ENCODE peak calls at places on chromosome 20, in eight cellular contexts. S is mammary epithelial cell, L is fibroblast of lung, A is HCT116, O is MM.1S, E is IMR-90, N is PC-3, H is endodermal cell. K is an unnamed sample. For H3K4me1, the result is how much of the 10 kb centered on the place peaks cover.

GRCh38 chr20:37243076-37243936 is 18.3 kb downstream of the GHRH start:
- DNase-seq in S (no peak), L (no peak), A (no peak), O (no peak), E (no peak), N (no peak), H (peak), K (no peak)

GRCh38 chr20:38434770-38435554 is at the start of gene SNHG17:
- DNase-seq in S (peak), L (peak), A (peak), O (peak), E (peak), N (peak), H (peak), K (peak)

GRCh38 chr20:13898012-13898612 is 92.3 kb downstream of the SEL1L2 start:
- DNase-seq in S (peak), L (no peak), A (peak), O (no peak), E (no peak), N (peak), H (no peak), K (no peak)

GRCh38 chr20:6714202-6714800 is 53.2 kb upstream of the BMP2 start:
- DNase-seq in S (no peak), L (no peak), A (no peak), O (no peak), E (no peak), N (peak), H (no peak), K (no peak)

GRCh38 chr20:11794525-11794924 is 123.2 kb upstream of the BTBD3 start:
- DNase-seq in S (no peak), L (no peak), A (no peak), O (no peak), E (no peak), N (no peak), H (no peak), K (no peak)

GRCh38 chr20:21682576-21682975 is 22.9 kb upstream of the PAX1 start:
- DNase-seq in S (no peak), L (no peak), A (no peak), O (no peak), E (no peak), N (no peak), H (no peak), K (no peak)

GRCh38 chr20:1471242-1471641 is 4.6 kb upstream of the NSFL1C start:
- DNase-seq in S (no peak), L (no peak), A (no peak), O (no peak), E (no peak), N (no peak), H (no peak), K (no peak)

GRCh38 chr20:58797371-58798050 is 53.2 kb downstream of the GNAS-AS1 start:
- DNase-seq in S (no peak), L (no peak), A (no peak), O (no peak), E (no peak), N (no peak), H (no peak), K (no peak)

GRCh38 chr20:47024461-47024937 is 129.9 kb downstream of the EYA2 start:
- DNase-seq in S (no peak), L (no peak), A (no peak), O (peak), E (peak), N (no peak), H (no peak), K (no peak)

GRCh38 chr20:49700411-49701185 is 13.1 kb downstream of the B4GALT5 start:
- DNase-seq in S (peak), L (peak), A (peak), O (no peak), E (peak), N (peak), H (no peak), K (peak)

GRCh38 chr20:2293486-2293885 is 2.3 kb upstream of the TGM3 start:
- DNase-seq in S (no peak), L (no peak), A (no peak), O (no peak), E (no peak), N (no peak), H (no peak), K (no peak)

GRCh38 chr20:44153636-44154043 is 33.3 kb downstream of the JPH2 start:
- DNase-seq in S (peak), L (no peak), A (no peak), O (no peak), E (peak), N (peak), H (no peak), K (peak)

GRCh38 chr20:22312744-22313346 is 271.5 kb downstream of the FOXA2 start:
- DNase-seq in S (peak), L (peak), A (peak), O (peak), E (peak), N (peak), H (peak), K (no peak)

GRCh38 chr20:51624157-51624731 is 81.7 kb upstream of the NFATC2 start:
- DNase-seq in S (peak), L (peak), A (peak), O (peak), E (peak), N (peak), H (peak), K (peak)

GRCh38 chr20:45968801-45969711 is 2.9 kb downstream of the ZNF335 start:
- DNase-seq in S (no peak), L (no peak), A (no peak), O (no peak), E (peak), N (no peak), H (peak), K (peak)

GRCh38 chr20:1938464-1939269 is 43.5 kb downstream of the SIRPA start:
- DNase-seq in S (no peak), L (no peak), A (no peak), O (no peak), E (no peak), N (no peak), H (no peak), K (no peak)

GRCh38 chr20:61559706-61560315 is 307.8 kb downstream of the CDH4 start:
- DNase-seq in S (no peak), L (no peak), A (no peak), O (no peak), E (no peak), N (no peak), H (peak), K (no peak)

GRCh38 chr20:35433337-35433736 is 4.7 kb downstream of the GDF5 start:
- DNase-seq in S (no peak), L (no peak), A (no peak), O (no peak), E (no peak), N (no peak), H (no peak), K (no peak)

GRCh38 chr20:57393321-57394086 is 2.3 kb downstream of the RBM38 start:
- DNase-seq in S (no peak), L (no peak), A (no peak), O (peak), E (no peak), N (no peak), H (no peak), K (no peak)
- H3K9ac ChIP-seq in S (no peak), L (no peak), A (no peak), O (peak), E (no peak), N (no peak), H (no peak), K (peak)

GRCh38 chr20:9467995-9468394 is 46.4 kb upstream of the LAMP5 start:
- DNase-seq in S (no peak), L (no peak), A (no peak), O (peak), E (no peak), N (peak), H (peak), K (no peak)
- TF ChIP-seq CTCF in S (peak), L (peak), A (peak), O (peak), E (peak), N (peak), H (peak), K (peak)

DNA sequence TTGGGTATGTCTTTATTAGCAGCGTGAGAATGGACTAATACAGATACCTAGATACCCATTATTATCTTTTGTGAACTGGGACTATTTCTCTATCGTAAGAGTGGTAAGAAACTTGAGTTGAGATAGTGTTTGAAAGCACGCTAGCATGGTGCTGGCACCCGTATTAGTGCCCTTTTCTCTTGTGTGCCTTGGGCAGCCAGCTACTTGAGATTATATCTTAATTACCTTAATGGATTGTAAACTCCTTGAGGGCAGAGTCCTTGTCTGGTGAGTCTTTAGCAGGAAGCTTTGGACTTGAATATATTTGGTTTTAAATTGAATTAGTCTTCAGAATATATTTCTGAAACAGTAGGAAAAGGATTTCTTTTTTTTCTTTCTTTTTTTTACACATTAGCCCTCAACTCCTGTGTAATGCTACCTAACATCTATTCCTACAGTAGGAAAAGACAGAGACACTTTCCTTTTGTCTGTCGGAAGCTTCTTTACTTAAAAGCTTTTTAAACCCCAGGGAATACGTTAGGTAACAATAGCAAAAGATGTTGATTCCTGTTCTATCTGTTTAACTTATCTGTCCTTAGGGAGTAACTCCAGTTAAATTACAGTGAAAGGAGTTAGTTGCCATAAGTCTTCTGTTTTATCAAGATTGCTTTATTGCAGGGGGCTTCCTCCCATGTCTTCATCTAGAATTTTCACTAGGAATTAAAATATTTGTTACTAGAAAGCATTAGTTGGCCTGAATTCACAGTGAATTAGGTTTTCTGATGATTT is 26.0 kb downstream of the TOP1 start:
- DNase-seq in S (no peak), L (no peak), A (no peak), O (no peak), E (no peak), N (no peak), H (no peak), K (no peak)
- H3K4me1 ChIP-seq in S (under half), L (under half), A (under half), O (under half), E (under half), N (under half), H (under half), K (under half)

GRCh38 chr20:32479697-32480140 is 105.4 kb downstream of the NOL4L start:
- DNase-seq in S (no peak), L (no peak), A (no peak), O (no peak), E (no peak), N (no peak), H (peak), K (no peak)
- H3K9ac ChIP-seq in S (no peak), L (no peak), A (no peak), O (no peak), E (no peak), N (no peak), H (no peak), K (no peak)

GRCh38 chr20:25259788-25260254 is 11.9 kb downstream of the PYGB start:
- DNase-seq in S (no peak), L (no peak), A (no peak), O (no peak), E (no peak), N (no peak), H (peak), K (no peak)
- TF ChIP-seq CTCF in S (no peak), L (no peak), A (no peak), O (no peak), E (no peak), N (no peak), H (no peak), K (no peak)

DNA sequence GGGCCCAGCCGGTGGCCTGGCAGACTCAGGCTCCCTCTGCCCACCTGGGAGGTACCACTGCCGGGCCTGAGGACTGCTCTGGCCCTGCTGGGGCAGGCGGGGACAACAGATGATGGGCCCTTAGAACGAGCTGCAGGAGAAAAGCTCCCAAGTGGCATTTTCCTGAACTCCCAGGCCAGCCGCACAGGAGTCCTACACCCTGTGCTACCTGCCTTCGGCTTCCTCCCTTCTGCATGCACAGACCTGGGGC is 41.3 kb downstream of the DSTN start:
- DNase-seq in S (peak), L (no peak), A (no peak), O (no peak), E (no peak), N (no peak), H (peak), K (no peak)
- H3K4me1 ChIP-seq in S (under half), L (under half), A (under half), O (under half), E (under half), N (under half), H (under half), K (under half)

GRCh38 chr20:59939052-59939878 is 840 bp downstream of the PPP1R3D start:
- DNase-seq in S (no peak), L (peak), A (no peak), O (no peak), E (no peak), N (peak), H (peak), K (no peak)
- H3K9ac ChIP-seq in S (peak), L (peak), A (peak), O (peak), E (peak), N (peak), H (no peak), K (peak)

DNA sequence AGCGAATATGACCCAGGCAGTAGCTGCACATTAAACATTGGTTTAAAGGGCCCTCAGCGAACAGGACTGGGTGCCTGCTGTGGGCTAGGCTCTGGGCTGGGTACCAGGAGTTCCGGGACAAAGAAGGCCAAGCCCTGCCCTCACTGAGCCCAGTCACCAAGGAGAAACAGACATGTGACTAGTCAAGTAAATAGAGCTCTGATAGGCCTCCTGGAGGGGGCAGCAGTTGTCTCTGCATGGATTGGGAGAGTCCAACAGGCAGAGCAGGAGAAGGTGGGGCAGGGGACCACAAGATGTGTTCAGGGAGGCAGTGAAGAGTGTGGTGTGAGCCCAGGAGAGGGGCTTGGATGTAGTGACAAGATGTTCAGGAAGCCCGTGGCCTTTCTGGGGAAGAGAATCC is 3.1 kb downstream of the HM13 start:
- DNase-seq in S (peak), L (peak), A (peak), O (no peak), E (peak), N (peak), H (peak), K (peak)
- TF ChIP-seq CTCF in S (peak), L (peak), A (peak), O (no peak), E (peak), N (peak), H (peak), K (peak)

DNA sequence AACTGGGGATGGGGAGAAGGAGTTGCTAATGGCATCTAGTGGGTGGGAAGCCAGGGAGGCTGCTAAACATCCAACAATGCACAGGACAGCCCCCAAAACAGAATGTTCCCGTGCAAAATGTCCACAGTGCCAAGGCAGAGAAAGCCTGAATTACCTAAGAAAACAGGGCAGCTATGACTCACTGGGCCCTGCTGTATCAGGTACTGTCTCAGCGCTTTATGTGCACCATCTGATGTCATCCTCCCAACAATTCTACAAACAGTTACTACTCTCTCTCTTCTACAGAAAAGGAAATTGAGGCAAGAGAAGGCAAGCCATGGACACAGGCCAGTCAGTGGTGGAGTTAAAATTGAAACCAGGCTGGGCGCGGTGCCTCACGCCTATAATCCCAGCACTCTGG is 3.1 kb downstream of the YTHDF1 start:
- DNase-seq in S (peak), L (no peak), A (no peak), O (no peak), E (no peak), N (no peak), H (no peak), K (no peak)
- H3K4me1 ChIP-seq in S (under half), L (under half), A (under half), O (under half), E (under half), N (under half), H (under half), K (under half)

GRCh38 chr20:5127859-5128409 is 1.1 kb downstream of the CDS2 start:
- DNase-seq in S (no peak), L (no peak), A (no peak), O (no peak), E (no peak), N (no peak), H (no peak), K (no peak)
- H3K9ac ChIP-seq in S (peak), L (peak), A (peak), O (peak), E (peak), N (peak), H (peak), K (peak)

K was measured in astrocyte.